ENCODE peak calls at places on chromosomes 6 and 20, in nine cellular contexts. T, U, B, D, C, M, H, N and K are unnamed samples.

GRCh38 chr6:100099189-100100074 is 105.4 kb upstream of the MCHR2 start:
- DNase-seq in B (peak), U (no peak), M (no peak), C (no peak), D (peak), H (peak), N (peak), T (no peak), K (no peak)

GRCh38 chr6:135128268-135128914 is 52.7 kb upstream of the MYB start:
- DNase-seq in N (no peak), C (no peak), B (no peak), D (no peak), U (no peak), M (no peak), H (no peak), T (no peak), K (no peak)

GRCh38 chr6:109381007-109381746 is 1.1 kb downstream of the CD164 start:
- DNase-seq in U (no peak), C (no peak), N (peak), T (no peak), D (peak), B (no peak), H (no peak), M (no peak), K (no peak)

GRCh38 chr20:1934162-1934561 is 39.0 kb downstream of the SIRPA start:
- DNase-seq in M (no peak), U (no peak), T (peak), C (no peak), N (peak), B (no peak), D (peak), H (no peak), K (no peak)

GRCh38 chr6:98039876-98040605 is 757.0 kb upstream of the MMS22L start:
- DNase-seq in D (no peak), U (no peak), N (peak), H (peak), T (no peak), C (no peak), M (no peak), B (peak), K (no peak)

GRCh38 chr20:20712004-20712473 is 405 bp downstream of the RALGAPA2 start:
- DNase-seq in U (peak), T (no peak), H (no peak), C (no peak), B (peak), D (no peak), M (no peak), N (no peak), K (no peak)

GRCh38 chr6:37557645-37558114 is 58.0 kb upstream of the CCDC167 start:
- DNase-seq in C (no peak), N (no peak), D (no peak), U (no peak), B (no peak), M (no peak), T (no peak), H (no peak), K (no peak)

GRCh38 chr6:97394160-97394748 is 111.2 kb upstream of the MMS22L start:
- DNase-seq in U (peak), T (peak), N (peak), D (peak), B (peak), M (peak), C (peak), H (peak), K (no peak)

GRCh38 chr6:16634855-16635254 is 126.4 kb downstream of the ATXN1 start:
- DNase-seq in D (no peak), N (no peak), C (no peak), T (no peak), M (no peak), B (no peak), U (no peak), H (no peak), K (no peak)

GRCh38 chr20:24859539-24859938 is 89.5 kb upstream of the CST7 start:
- DNase-seq in C (no peak), T (no peak), M (no peak), B (no peak), D (no peak), N (no peak), H (no peak), U (no peak), K (no peak)

GRCh38 chr6:107443066-107443903 is 16.1 kb downstream of the PDSS2 start:
- DNase-seq in B (no peak), C (peak), D (no peak), H (peak), T (no peak), U (no peak), M (no peak), N (peak), K (no peak)

GRCh38 chr6:26329763-26330511 is 35.1 kb upstream of the BTN3A2 start:
- DNase-seq in B (peak), U (no peak), H (peak), C (peak), T (no peak), D (peak), M (no peak), N (peak), K (no peak)

GRCh38 chr6:42452171-42453026 is 673 bp upstream of the TRERF1 start:
- DNase-seq in N (peak), M (peak), H (peak), U (peak), C (peak), D (peak), B (peak), T (peak), K (peak)

GRCh38 chr6:116405663-116406329 is 35.0 kb downstream of the DSE start:
- DNase-seq in N (peak), C (peak), D (peak), H (peak), U (no peak), B (no peak), M (no peak), T (no peak), K (no peak)

GRCh38 chr6:132333639-132334516 is 67.4 kb downstream of the MOXD1 start:
- DNase-seq in U (peak), C (peak), T (peak), M (peak), H (peak), B (peak), D (peak), N (peak), K (no peak)

GRCh38 chr6:110590821-110591351 is 114.5 kb upstream of the SLC22A16 start:
- DNase-seq in B (no peak), M (no peak), U (no peak), N (peak), D (peak), H (peak), C (peak), T (no peak), K (no peak)

GRCh38 chr6:32313964-32314363 is 57.7 kb downstream of the TSBP1 start:
- DNase-seq in M (no peak), D (no peak), N (no peak), T (no peak), H (no peak), C (no peak), U (no peak), B (no peak), K (no peak)

GRCh38 chr6:89122625-89123024 is 4.8 kb upstream of the SRSF12 start:
- DNase-seq in M (no peak), C (no peak), D (peak), T (no peak), H (peak), U (no peak), B (peak), N (peak), K (no peak)

GRCh38 chr6:13014551-13015378 is 298.2 kb downstream of the PHACTR1 start:
- DNase-seq in D (no peak), B (peak), H (no peak), M (no peak), T (no peak), C (no peak), N (no peak), U (peak), K (peak)

GRCh38 chr6:140050232-140050995 is 676.0 kb upstream of the CITED2 start:
- DNase-seq in C (peak), B (peak), N (peak), H (peak), U (peak), M (no peak), D (no peak), T (no peak), K (peak)

GRCh38 chr6:135227758-135228157 is 46.6 kb downstream of the MYB start:
- DNase-seq in H (no peak), M (no peak), U (no peak), C (no peak), T (no peak), N (no peak), B (no peak), D (no peak), K (no peak)

GRCh38 chr6:30824698-30825097 is 59.6 kb upstream of the DDR1 start:
- DNase-seq in D (no peak), H (no peak), N (no peak), T (no peak), U (no peak), M (no peak), C (no peak), B (no peak), K (no peak)
- TF ChIP-seq CTCF in D (no peak), H (no peak), N (no peak), T (no peak), U (no peak), M (no peak), C (no peak), B (no peak), K (no peak)

DNA sequence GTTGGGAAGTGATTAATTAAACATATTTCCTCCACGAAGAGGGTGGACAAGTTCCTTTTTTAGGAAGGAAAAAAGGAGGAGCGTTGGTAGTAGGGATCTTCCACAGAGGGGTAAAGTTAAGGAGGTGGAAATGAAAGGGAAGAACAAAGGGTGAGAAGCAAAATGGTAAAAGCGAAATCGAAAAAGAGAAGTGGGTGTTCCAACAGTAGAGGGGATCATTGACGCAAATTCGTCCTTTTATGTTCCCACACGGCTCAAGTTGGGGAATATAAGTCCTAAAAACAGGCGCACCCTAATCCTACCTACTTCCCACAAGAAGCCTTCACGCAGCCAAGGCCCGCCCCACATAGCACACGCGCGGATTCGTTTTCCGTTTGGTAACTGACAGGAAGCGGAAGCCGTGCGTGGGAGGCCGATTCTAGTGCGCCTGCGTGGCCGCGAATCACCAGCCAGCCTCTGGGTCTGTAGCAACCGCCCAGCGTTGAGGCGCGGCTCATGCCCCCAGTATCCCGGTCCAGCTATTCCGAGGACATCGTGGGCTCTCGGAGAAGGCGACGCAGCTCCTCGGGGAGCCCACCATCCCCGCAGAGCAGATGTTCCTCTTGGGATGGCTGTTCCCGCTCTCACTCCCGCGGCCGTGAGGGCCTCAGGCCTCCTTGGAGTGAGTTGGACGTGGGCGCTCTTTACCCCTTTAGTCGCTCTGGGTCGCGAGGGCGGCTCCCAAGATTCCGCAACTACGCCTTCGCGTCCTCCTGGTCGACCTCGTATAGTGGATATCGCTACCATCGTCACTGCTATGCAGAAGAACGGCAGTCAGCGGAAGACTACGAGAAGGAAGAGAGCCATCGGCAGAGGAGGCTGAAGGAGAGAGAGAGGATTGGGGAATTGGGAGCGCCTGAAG is at the start of gene NKAPL:
- DNase-seq in H (peak), N (peak), T (no peak), U (peak), B (no peak), M (no peak), C (peak), D (peak), K (peak)
- H3K4me3 ChIP-seq in H (peak), N (peak), T (peak), U (peak), B (no peak), M (no peak), C (peak), D (peak), K (peak)

DNA sequence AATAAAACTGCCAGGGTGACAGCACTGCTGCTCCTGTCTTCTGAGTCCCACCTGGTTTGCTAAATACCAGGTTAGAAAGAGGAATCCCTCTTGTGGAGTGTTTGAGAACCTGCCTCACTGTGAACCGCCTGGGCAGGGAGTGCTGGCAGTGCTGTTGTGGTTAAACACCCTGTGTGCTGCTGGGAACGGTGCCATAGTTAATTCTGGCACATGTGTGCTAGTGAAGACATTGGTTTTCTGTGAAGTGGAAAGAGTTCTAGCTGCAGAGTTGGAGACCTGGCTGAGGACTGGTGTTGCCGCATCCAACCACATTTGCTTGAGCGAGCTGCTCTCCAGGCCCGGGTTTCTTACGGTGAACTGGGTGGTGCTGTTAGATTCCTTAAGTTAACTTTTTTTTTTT is 72.7 kb downstream of the IGF2R start:
- DNase-seq in N (peak), T (peak), D (peak), H (peak), U (peak), C (peak), B (no peak), M (no peak), K (peak)
- TF ChIP-seq CTCF in N (peak), T (peak), D (peak), H (peak), U (peak), C (peak), B (peak), M (no peak), K (peak)

GRCh38 chr6:5191222-5191621 is 69.5 kb downstream of the LYRM4 start:
- DNase-seq in T (no peak), U (no peak), N (no peak), C (peak), H (no peak), M (no peak), D (peak), B (no peak), K (no peak)

GRCh38 chr6:5188646-5189045 is 72.1 kb downstream of the LYRM4 start:
- DNase-seq in T (no peak), B (no peak), U (no peak), H (no peak), N (no peak), D (no peak), C (no peak), M (no peak), K (no peak)

GRCh38 chr6:5192135-5192794 is 68.5 kb downstream of the LYRM4 start:
- DNase-seq in N (no peak), M (no peak), B (no peak), D (no peak), H (no peak), T (no peak), C (no peak), U (no peak), K (no peak)

GRCh38 chr6:5191722-5192121 is 69.0 kb downstream of the LYRM4 start:
- DNase-seq in N (no peak), U (no peak), M (no peak), T (no peak), C (no peak), B (no peak), H (no peak), D (peak), K (no peak)

DNA sequence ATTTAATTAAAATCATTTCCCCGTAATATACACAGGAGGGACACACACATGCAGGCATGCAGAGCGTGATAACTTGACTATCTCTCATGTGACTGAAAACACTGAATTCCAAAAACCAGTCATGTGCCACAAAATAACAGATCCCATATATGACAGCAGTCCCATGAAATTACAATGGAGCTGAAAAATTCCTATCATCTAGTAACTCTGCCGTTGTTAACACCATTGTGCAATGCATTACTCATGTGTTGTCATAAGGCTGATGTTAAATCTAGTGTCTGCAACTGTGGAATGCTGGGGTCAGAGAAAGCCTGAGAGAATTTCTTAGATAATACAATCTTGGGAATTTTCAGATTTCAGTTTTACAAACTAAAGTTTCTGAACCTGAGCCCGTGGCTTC is 70.3 kb downstream of the LYRM4 start:
- DNase-seq in M (peak), D (peak), T (peak), B (peak), N (peak), H (peak), U (no peak), C (peak), K (no peak)
- H3K4me3 ChIP-seq in M (no peak), D (no peak), T (no peak), B (no peak), N (no peak), H (no peak), U (no peak), C (no peak), K (no peak)

GRCh38 chr6:45715508-45715803 is 300.2 kb downstream of the CLIC5 start:
- DNase-seq in T (no peak), M (no peak), B (no peak), N (no peak), H (no peak), D (no peak), C (no peak), U (no peak), K (no peak)
- TF ChIP-seq CTCF in T (no peak), M (no peak), B (no peak), N (no peak), H (no peak), D (no peak), C (no peak), U (no peak), K (no peak)

GRCh38 chr6:159172066-159172465 is 2.9 kb downstream of the FNDC1 start:
- DNase-seq in M (no peak), N (peak), D (peak), U (no peak), H (peak), B (no peak), T (no peak), C (no peak), K (no peak)
- H3K4me3 ChIP-seq in M (no peak), N (no peak), D (no peak), U (no peak), H (no peak), B (no peak), T (no peak), C (no peak), K (no peak)

DNA sequence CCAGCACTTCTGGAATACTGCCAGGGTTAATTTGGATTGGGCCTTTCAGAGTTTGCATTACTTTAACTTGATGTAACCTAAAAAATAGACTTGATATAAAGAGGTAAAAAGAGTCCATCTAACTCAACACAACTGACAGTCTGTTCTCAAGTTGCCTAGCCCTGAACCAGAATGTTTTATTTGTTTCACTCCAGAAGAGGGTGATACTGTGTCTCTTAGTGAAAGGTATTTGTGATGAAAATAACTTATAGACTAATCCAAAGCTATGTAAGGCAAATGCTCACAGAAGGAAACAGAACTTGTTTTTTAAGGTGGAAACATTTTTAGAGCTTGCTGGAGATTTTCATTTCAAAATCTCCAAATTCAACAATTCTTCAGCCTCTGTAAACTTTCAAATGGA is 469.1 kb upstream of the RUNX2 start:
- DNase-seq in N (peak), H (peak), T (no peak), M (no peak), C (no peak), B (no peak), D (peak), U (no peak), K (no peak)
- TF ChIP-seq CTCF in N (no peak), H (no peak), T (no peak), M (no peak), C (no peak), B (no peak), D (no peak), U (peak), K (no peak)